ENCODE peak calls at places on chromosomes 7 and 10, in five cellular contexts. D is HCT116, S is endothelial cell of umbilical vein, K is transverse colon, E is suprapubic skin. W is an unnamed sample.

GRCh38 chr7:93551063-93551895 is 23.2 kb downstream of the CALCR start:
- DNase-seq in D (peak; percentile 49), S (peak; percentile 54), K (no peak), E (no peak), W (no peak)

GRCh38 chr7:118583651-118584050 is 359.1 kb downstream of the ANKRD7 start:
- DNase-seq in D (no peak), S (no peak), K (no peak), E (no peak), W (no peak)

GRCh38 chr10:44384601-44385422 is at the start of gene CXCL12:
- DNase-seq in D (no peak), S (peak; percentile 5), K (peak; percentile 17), E (peak; percentile 82), W (peak; percentile 36)

GRCh38 chr10:99234739-99235468 is 748 bp downstream of the HPSE2 start:
- DNase-seq in D (no peak), S (no peak), K (no peak), E (no peak), W (no peak)

GRCh38 chr10:104074505-104074904 is 11.2 kb downstream of the COL17A1 start:
- DNase-seq in D (no peak), S (no peak), K (no peak), E (no peak), W (no peak)

GRCh38 chr7:89312561-89312960 is 517.0 kb upstream of the TEX47 start:
- DNase-seq in D (no peak), S (no peak), K (no peak), E (no peak), W (no peak)

GRCh38 chr7:41832936-41833335 is 130.0 kb upstream of the INHBA start:
- DNase-seq in D (no peak), S (no peak), K (no peak), E (no peak), W (no peak)

GRCh38 chr7:134920026-134920758 is 66.1 kb upstream of the AGBL3 start:
- DNase-seq in D (no peak), S (no peak), K (no peak), E (no peak), W (no peak)

GRCh38 chr10:79320785-79321493 is 26.3 kb upstream of the PPIF start:
- DNase-seq in D (no peak), S (no peak), K (no peak), E (no peak), W (no peak)

GRCh38 chr10:79321494-79321882 is 25.8 kb upstream of the PPIF start:
- DNase-seq in D (no peak), S (no peak), K (no peak), E (no peak), W (no peak)

GRCh38 chr10:79318369-79318768 is 28.9 kb upstream of the PPIF start:
- DNase-seq in D (no peak), S (no peak), K (no peak), E (no peak), W (no peak)

GRCh38 chr10:79316671-79317431 is 30.4 kb upstream of the PPIF start:
- DNase-seq in D (no peak), S (peak; percentile 9), K (no peak), E (peak; percentile 79), W (peak; percentile 37)

DNA sequence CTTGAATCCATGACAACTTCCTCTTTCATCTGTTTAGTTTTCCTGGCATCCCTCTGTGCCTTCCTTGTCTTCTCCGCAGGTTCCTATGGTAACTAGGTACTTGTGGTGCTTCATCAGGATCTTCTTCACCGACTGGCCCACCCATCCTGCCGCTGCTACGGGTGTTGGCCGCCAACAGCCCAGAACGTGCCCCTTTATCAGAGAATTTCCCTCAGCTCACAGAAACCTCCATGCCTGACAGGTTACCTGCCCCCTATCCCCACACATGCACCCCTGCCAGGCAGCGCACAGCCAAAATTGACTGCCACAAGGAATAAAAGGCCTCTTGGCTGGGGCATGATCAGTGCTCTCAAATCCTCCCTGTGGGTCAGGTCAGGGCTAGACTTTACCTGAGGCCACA is 27.9 kb upstream of the PPIF start:
- DNase-seq in D (no peak), S (no peak), K (no peak), E (no peak), W (no peak)
- TF ChIP-seq POLR2AphosphoS5 in D (no peak), S (no peak), K (no peak), E (no peak), W (no peak)

GRCh38 chr7:76369011-76369410 is 10.2 kb upstream of the YWHAG start:
- DNase-seq in D (no peak), S (no peak), K (no peak), E (no peak), W (no peak)

GRCh38 chr7:76375251-76375650 is 16.5 kb upstream of the YWHAG start:
- DNase-seq in D (no peak), S (no peak), K (no peak), E (no peak), W (no peak)

GRCh38 chr7:76377186-76377918 is 18.6 kb upstream of the YWHAG start:
- DNase-seq in D (no peak), S (no peak), K (no peak), E (no peak), W (no peak)

GRCh38 chr7:76371396-76371795 is 12.6 kb upstream of the YWHAG start:
- DNase-seq in D (no peak), S (no peak), K (no peak), E (no peak), W (no peak)

DNA sequence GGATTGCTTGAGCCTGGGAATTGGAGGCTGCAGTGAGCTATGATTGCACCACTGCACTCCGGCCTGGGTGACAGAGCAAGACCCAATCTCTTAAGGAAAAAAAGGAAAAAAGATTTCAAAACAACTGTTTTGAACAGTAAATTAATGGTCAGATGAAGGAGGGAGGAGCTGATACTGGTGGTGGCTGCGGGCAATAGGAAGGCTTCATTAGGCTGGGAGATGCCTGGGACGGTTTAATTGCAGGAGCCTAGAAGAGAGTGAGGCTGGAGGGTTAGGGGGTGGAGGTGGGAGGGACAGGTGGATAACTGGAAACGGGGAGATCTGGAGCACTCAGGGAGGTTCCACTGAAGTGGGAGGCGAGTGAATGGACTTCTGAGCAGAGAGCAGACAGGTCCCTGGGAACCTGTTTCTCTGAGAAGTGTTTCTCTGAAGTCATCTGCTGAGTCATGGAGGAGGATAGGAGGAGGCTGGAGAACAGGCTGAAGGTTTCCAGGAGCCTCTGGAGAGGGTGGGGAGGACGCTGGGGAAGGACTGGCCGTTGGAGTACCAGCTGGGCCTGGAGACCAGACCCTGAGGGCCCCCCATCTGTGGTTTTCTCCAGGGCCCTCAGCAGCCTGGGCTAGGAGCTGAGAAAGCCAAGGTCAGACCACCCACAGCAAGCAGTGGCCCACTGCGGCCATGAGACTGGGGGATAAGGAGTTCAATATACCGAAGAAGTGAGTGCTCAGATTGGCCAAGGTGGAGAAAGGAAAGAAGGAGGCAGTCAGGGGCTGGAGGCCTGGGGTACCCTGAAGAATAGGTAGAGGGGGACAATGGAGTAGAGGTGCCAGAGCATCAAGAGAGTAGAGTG is 14.4 kb upstream of the YWHAG start:
- DNase-seq in D (no peak), S (peak; percentile 36), K (no peak), E (no peak), W (no peak)
- TF ChIP-seq POLR2A in D (no peak), S (no peak), K (no peak), E (no peak), W (no peak)

GRCh38 chr10:36126076-36126475 is 484.0 kb upstream of the FZD8 start:
- DNase-seq in D (no peak), S (no peak), K (no peak), E (no peak), W (no peak)

GRCh38 chr10:36129051-36129450 is 487.0 kb upstream of the FZD8 start:
- DNase-seq in D (no peak), S (no peak), K (no peak), E (no peak), W (no peak)
- TF ChIP-seq POLR2AphosphoS5 in D (no peak), S (no peak), K (no peak), E (no peak), W (no peak)

DNA sequence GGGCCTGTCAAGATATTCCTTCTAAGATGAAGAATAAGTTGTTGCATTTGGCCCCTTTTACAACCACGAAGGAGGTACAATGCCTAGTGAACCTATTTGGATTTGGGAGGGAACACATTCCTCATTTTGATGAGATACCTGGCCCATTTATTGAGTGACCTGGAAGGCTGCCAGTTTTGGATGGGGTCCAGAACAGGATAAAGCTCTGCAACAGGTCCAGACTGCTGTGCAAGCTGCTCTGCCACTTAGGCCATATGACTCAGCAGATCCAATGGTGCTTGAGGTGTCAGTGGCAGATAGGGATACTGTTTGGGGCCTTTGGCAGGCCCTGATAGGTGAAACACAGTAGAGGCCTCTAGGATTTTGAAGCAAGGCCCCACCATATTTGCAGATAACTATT is 704.6 kb downstream of the CCSER2 start:
- DNase-seq in D (no peak), S (no peak), K (no peak), E (no peak), W (no peak)
- TF ChIP-seq POLR2A in D (no peak), S (no peak), K (no peak), E (no peak), W (no peak)